ENCODE peak calls at places on chromosome 2, in seven cellular contexts. One of them, this sample, is unnamed. For H3K36me3 and H3K4me1, the result is how much of the 10 kb centered on the place peaks cover.

GRCh38 chr2:14678754-14679153 is 46.2 kb downstream of the LRATD1 start:
- DNase-seq in heart right ventricle: no peak
- DNase-seq in PC-9: no peak
- DNase-seq in left ventricle myocardium inferior: no peak
- DNase-seq in ovary: no peak
- DNase-seq in colonic mucosa: no peak
- DNase-seq in heart left ventricle: no peak
- DNase-seq in this sample: no peak

GRCh38 chr2:227326783-227327182 is 1.7 kb downstream of the MFF start:
- DNase-seq in ovary: no peak
- DNase-seq in heart right ventricle: no peak
- DNase-seq in heart left ventricle: no peak
- DNase-seq in colonic mucosa: no peak
- DNase-seq in PC-9: no peak
- DNase-seq in left ventricle myocardium inferior: no peak
- DNase-seq in this sample: no peak

GRCh38 chr2:98935111-98935770 is 784 bp downstream of the CRACDL start:
- DNase-seq in heart right ventricle: no peak
- DNase-seq in colonic mucosa: no peak
- DNase-seq in left ventricle myocardium inferior: no peak
- DNase-seq in heart left ventricle: no peak
- DNase-seq in PC-9: no peak
- DNase-seq in ovary: no peak
- DNase-seq in this sample: no peak

GRCh38 chr2:145006957-145007672 is 487.2 kb upstream of the ZEB2 start:
- DNase-seq in heart right ventricle: peak
- DNase-seq in colonic mucosa: no peak
- DNase-seq in heart left ventricle: peak
- DNase-seq in PC-9: no peak
- DNase-seq in left ventricle myocardium inferior: peak
- DNase-seq in ovary: no peak
- DNase-seq in this sample: no peak

GRCh38 chr2:173544621-173545363 is 190.1 kb downstream of the CDCA7 start:
- DNase-seq in PC-9: no peak
- DNase-seq in left ventricle myocardium inferior: no peak
- DNase-seq in heart left ventricle: no peak
- DNase-seq in heart right ventricle: no peak
- DNase-seq in ovary: no peak
- DNase-seq in colonic mucosa: peak
- DNase-seq in this sample: no peak

GRCh38 chr2:70842401-70842800 is 6.8 kb upstream of the CD207 start:
- DNase-seq in colonic mucosa: no peak
- DNase-seq in ovary: no peak
- DNase-seq in PC-9: no peak
- DNase-seq in heart left ventricle: no peak
- DNase-seq in heart right ventricle: no peak
- DNase-seq in left ventricle myocardium inferior: no peak
- DNase-seq in this sample: no peak

GRCh38 chr2:140504596-140504995 is 1626.2 kb downstream of the LRP1B start:
- DNase-seq in left ventricle myocardium inferior: no peak
- DNase-seq in heart right ventricle: no peak
- DNase-seq in PC-9: no peak
- DNase-seq in colonic mucosa: no peak
- DNase-seq in ovary: no peak
- DNase-seq in heart left ventricle: no peak
- DNase-seq in this sample: no peak

GRCh38 chr2:14684516-14684915 is 52.0 kb downstream of the LRATD1 start:
- DNase-seq in left ventricle myocardium inferior: no peak
- DNase-seq in ovary: no peak
- DNase-seq in heart left ventricle: no peak
- DNase-seq in colonic mucosa: no peak
- DNase-seq in heart right ventricle: no peak
- DNase-seq in PC-9: peak
- DNase-seq in this sample: no peak

GRCh38 chr2:14565666-14566065 is 66.9 kb upstream of the LRATD1 start:
- DNase-seq in colonic mucosa: no peak
- DNase-seq in PC-9: no peak
- DNase-seq in ovary: no peak
- DNase-seq in heart right ventricle: no peak
- DNase-seq in heart left ventricle: no peak
- DNase-seq in left ventricle myocardium inferior: no peak
- DNase-seq in this sample: no peak

GRCh38 chr2:216017365-216017764 is 4.0 kb upstream of the MREG start:
- DNase-seq in ovary: no peak
- DNase-seq in heart right ventricle: no peak
- DNase-seq in colonic mucosa: no peak
- DNase-seq in PC-9: peak
- DNase-seq in heart left ventricle: no peak
- DNase-seq in left ventricle myocardium inferior: no peak
- DNase-seq in this sample: no peak

GRCh38 chr2:40431600-40431955 is 20.3 kb downstream of the SLC8A1 start:
- DNase-seq in left ventricle myocardium inferior: peak
- DNase-seq in PC-9: no peak
- DNase-seq in heart right ventricle: no peak
- DNase-seq in colonic mucosa: no peak
- DNase-seq in ovary: no peak
- DNase-seq in heart left ventricle: peak
- DNase-seq in this sample: no peak

GRCh38 chr2:98928242-98928641 is 7.8 kb downstream of the CRACDL start:
- DNase-seq in PC-9: no peak
- DNase-seq in ovary: no peak
- DNase-seq in colonic mucosa: no peak
- DNase-seq in heart right ventricle: no peak
- DNase-seq in heart left ventricle: no peak
- DNase-seq in left ventricle myocardium inferior: no peak
- DNase-seq in this sample: no peak

GRCh38 chr2:196798980-196799379 is 503 bp downstream of the GTF3C3 start:
- DNase-seq in left ventricle myocardium inferior: no peak
- DNase-seq in ovary: no peak
- DNase-seq in PC-9: no peak
- DNase-seq in colonic mucosa: no peak
- DNase-seq in heart right ventricle: no peak
- DNase-seq in heart left ventricle: no peak
- DNase-seq in this sample: no peak

GRCh38 chr2:75621228-75621627 is 25.4 kb upstream of the MRPL19 start:
- DNase-seq in heart left ventricle: no peak
- DNase-seq in colonic mucosa: no peak
- DNase-seq in left ventricle myocardium inferior: no peak
- DNase-seq in ovary: no peak
- DNase-seq in heart right ventricle: no peak
- DNase-seq in PC-9: peak
- DNase-seq in this sample: no peak

GRCh38 chr2:72937356-72937669 is 20.0 kb downstream of the EMX1 start:
- DNase-seq in ovary: no peak
- DNase-seq in heart right ventricle: no peak
- DNase-seq in left ventricle myocardium inferior: no peak
- DNase-seq in heart left ventricle: no peak
- DNase-seq in PC-9: no peak
- DNase-seq in colonic mucosa: no peak
- DNase-seq in this sample: no peak

GRCh38 chr2:144456680-144457079 is 63.2 kb downstream of the ZEB2 start:
- DNase-seq in heart right ventricle: peak
- DNase-seq in ovary: no peak
- DNase-seq in heart left ventricle: no peak
- DNase-seq in colonic mucosa: no peak
- DNase-seq in PC-9: no peak
- DNase-seq in left ventricle myocardium inferior: no peak
- DNase-seq in this sample: no peak

GRCh38 chr2:196453613-196454047 is 185.9 kb upstream of the CCDC150 start:
- DNase-seq in PC-9: no peak
- DNase-seq in left ventricle myocardium inferior: no peak
- DNase-seq in ovary: no peak
- DNase-seq in heart left ventricle: peak
- DNase-seq in heart right ventricle: peak
- DNase-seq in colonic mucosa: peak
- DNase-seq in this sample: no peak

GRCh38 chr2:171531291-171531690 is 9.0 kb downstream of the CYBRD1 start:
- DNase-seq in colonic mucosa: no peak
- DNase-seq in heart right ventricle: no peak
- DNase-seq in PC-9: no peak
- DNase-seq in heart left ventricle: no peak
- DNase-seq in left ventricle myocardium inferior: no peak
- DNase-seq in ovary: peak
- DNase-seq in this sample: no peak

DNA sequence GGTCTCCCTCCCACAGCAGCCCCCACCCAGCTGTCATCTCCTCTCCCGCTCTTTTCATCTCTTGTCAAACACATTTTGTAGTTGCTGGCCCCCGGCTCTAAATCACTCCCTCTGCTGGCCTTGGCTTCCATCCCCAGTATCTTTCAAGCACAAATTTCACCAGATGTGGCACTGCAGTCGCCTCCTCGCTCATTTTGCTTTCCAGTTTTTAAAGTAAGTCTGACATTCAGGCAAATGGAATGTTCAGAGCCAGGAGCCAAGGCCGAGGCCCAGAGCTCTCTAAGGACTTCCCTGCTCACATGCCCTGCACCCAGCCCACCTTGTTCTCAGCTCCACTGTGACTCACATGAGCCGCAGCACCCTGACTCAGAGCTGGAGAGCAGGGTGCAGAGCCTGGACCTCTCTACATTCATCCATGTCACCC is 158.4 kb downstream of the GALNT14 start:
- DNase-seq in heart right ventricle: peak
- DNase-seq in colonic mucosa: no peak
- DNase-seq in left ventricle myocardium inferior: peak
- DNase-seq in PC-9: peak
- DNase-seq in ovary: peak
- DNase-seq in heart left ventricle: no peak
- DNase-seq in this sample: no peak
- TF ChIP-seq CTCF in heart right ventricle: peak
- TF ChIP-seq CTCF in colonic mucosa: no peak
- TF ChIP-seq CTCF in left ventricle myocardium inferior: peak
- TF ChIP-seq CTCF in PC-9: peak
- TF ChIP-seq CTCF in ovary: no peak
- TF ChIP-seq CTCF in heart left ventricle: peak
- TF ChIP-seq CTCF in this sample: no peak

GRCh38 chr2:26216587-26216986 is 27.8 kb downstream of the HADHA start:
- DNase-seq in ovary: no peak
- DNase-seq in PC-9: no peak
- DNase-seq in heart left ventricle: no peak
- DNase-seq in left ventricle myocardium inferior: no peak
- DNase-seq in colonic mucosa: no peak
- DNase-seq in heart right ventricle: no peak
- DNase-seq in this sample: no peak

GRCh38 chr2:26215833-26216232 is 28.6 kb downstream of the HADHA start:
- DNase-seq in colonic mucosa: no peak
- DNase-seq in ovary: no peak
- DNase-seq in left ventricle myocardium inferior: no peak
- DNase-seq in heart right ventricle: no peak
- DNase-seq in PC-9: no peak
- DNase-seq in heart left ventricle: no peak
- DNase-seq in this sample: no peak

GRCh38 chr2:26214759-26215158 is 29.7 kb downstream of the HADHA start:
- DNase-seq in heart left ventricle: no peak
- DNase-seq in heart right ventricle: no peak
- DNase-seq in left ventricle myocardium inferior: no peak
- DNase-seq in ovary: no peak
- DNase-seq in PC-9: no peak
- DNase-seq in colonic mucosa: no peak
- DNase-seq in this sample: no peak

GRCh38 chr2:26217720-26218119 is 26.7 kb downstream of the HADHA start:
- DNase-seq in heart left ventricle: no peak
- DNase-seq in heart right ventricle: no peak
- DNase-seq in colonic mucosa: no peak
- DNase-seq in ovary: no peak
- DNase-seq in PC-9: no peak
- DNase-seq in left ventricle myocardium inferior: no peak
- DNase-seq in this sample: no peak

DNA sequence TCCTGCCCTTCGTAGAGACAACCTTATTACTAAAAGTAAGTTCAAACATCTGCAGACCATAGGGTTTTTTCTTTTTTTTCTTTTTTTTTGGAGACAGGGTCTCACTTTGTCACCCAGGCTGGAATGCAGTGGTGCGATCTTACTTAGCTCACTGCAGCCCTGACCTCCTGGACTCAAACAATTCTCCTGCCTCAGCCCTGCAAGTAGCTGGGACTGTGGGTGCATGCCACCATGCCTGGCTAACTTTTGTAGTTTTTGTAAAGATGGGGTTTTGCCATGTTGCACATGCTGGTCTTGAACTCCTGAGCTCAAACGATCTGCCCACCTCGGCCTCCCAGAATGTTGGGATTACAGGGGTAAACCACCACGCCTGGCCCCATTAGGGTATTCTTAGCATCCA is 32.4 kb downstream of the HADHA start:
- DNase-seq in colonic mucosa: no peak
- DNase-seq in heart right ventricle: no peak
- DNase-seq in left ventricle myocardium inferior: no peak
- DNase-seq in PC-9: no peak
- DNase-seq in ovary: no peak
- DNase-seq in heart left ventricle: no peak
- DNase-seq in this sample: no peak
- H3K36me3 ChIP-seq in colonic mucosa: under half
- H3K36me3 ChIP-seq in heart right ventricle: under half
- H3K36me3 ChIP-seq in left ventricle myocardium inferior: half or more
- H3K36me3 ChIP-seq in PC-9: under half
- H3K36me3 ChIP-seq in ovary: under half
- H3K36me3 ChIP-seq in heart left ventricle: half or more
- H3K36me3 ChIP-seq in this sample: under half

DNA sequence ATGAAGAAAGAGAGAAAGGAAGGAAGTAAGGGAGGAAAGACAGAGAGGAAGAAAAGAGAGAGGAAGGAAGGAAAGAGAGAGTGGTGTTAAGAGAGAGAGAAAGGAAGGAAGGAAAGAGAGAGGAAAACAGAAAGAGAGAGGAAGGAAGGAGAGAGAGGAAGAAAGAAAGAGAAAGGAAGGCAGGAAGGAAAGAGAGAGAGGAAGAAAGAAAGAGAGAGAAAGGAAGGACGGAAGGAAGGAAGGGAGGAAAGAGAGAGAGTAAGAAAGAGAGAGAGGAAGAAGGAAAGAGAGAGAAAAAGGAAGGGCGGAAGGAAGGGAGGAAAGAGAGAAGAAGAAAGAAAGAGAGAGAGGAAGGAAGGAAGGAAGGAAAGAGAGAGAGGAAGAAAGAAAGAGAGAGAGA is 127.4 kb downstream of the GALNT3 start:
- DNase-seq in left ventricle myocardium inferior: no peak
- DNase-seq in PC-9: no peak
- DNase-seq in heart left ventricle: no peak
- DNase-seq in ovary: no peak
- DNase-seq in colonic mucosa: no peak
- DNase-seq in heart right ventricle: no peak
- DNase-seq in this sample: no peak
- H3K4me1 ChIP-seq in left ventricle myocardium inferior: under half
- H3K4me1 ChIP-seq in PC-9: under half
- H3K4me1 ChIP-seq in heart left ventricle: under half
- H3K4me1 ChIP-seq in ovary: under half
- H3K4me1 ChIP-seq in colonic mucosa: under half
- H3K4me1 ChIP-seq in heart right ventricle: under half
- H3K4me1 ChIP-seq in this sample: under half

GRCh38 chr2:147330925-147331324 is 513.9 kb upstream of the ACVR2A start:
- DNase-seq in colonic mucosa: no peak
- DNase-seq in ovary: no peak
- DNase-seq in heart right ventricle: no peak
- DNase-seq in left ventricle myocardium inferior: no peak
- DNase-seq in PC-9: no peak
- DNase-seq in heart left ventricle: no peak
- DNase-seq in this sample: no peak

GRCh38 chr2:147327636-147328035 is 517.2 kb upstream of the ACVR2A start:
- DNase-seq in heart right ventricle: no peak
- DNase-seq in colonic mucosa: no peak
- DNase-seq in ovary: no peak
- DNase-seq in heart left ventricle: no peak
- DNase-seq in PC-9: no peak
- DNase-seq in left ventricle myocardium inferior: no peak
- DNase-seq in this sample: no peak

GRCh38 chr2:147325955-147326354 is 518.9 kb upstream of the ACVR2A start:
- DNase-seq in heart right ventricle: no peak
- DNase-seq in colonic mucosa: no peak
- DNase-seq in heart left ventricle: no peak
- DNase-seq in left ventricle myocardium inferior: no peak
- DNase-seq in ovary: no peak
- DNase-seq in PC-9: no peak
- DNase-seq in this sample: no peak

GRCh38 chr2:147331790-147332419 is 512.9 kb upstream of the ACVR2A start:
- DNase-seq in colonic mucosa: peak
- DNase-seq in ovary: no peak
- DNase-seq in heart right ventricle: no peak
- DNase-seq in heart left ventricle: no peak
- DNase-seq in left ventricle myocardium inferior: no peak
- DNase-seq in PC-9: no peak
- DNase-seq in this sample: no peak
- TF ChIP-seq CTCF in colonic mucosa: peak
- TF ChIP-seq CTCF in ovary: no peak
- TF ChIP-seq CTCF in heart right ventricle: peak
- TF ChIP-seq CTCF in heart left ventricle: no peak
- TF ChIP-seq CTCF in left ventricle myocardium inferior: peak
- TF ChIP-seq CTCF in PC-9: peak
- TF ChIP-seq CTCF in this sample: no peak